ENCODE peak calls at places on chromosomes 4 and X, in nine cellular contexts. One of them, this sample, is unnamed.
A peak's percentile ranks its signal among the peaks of the same experiment; 100 is the strongest.

GRCh38 chrX:80335062-80335830 is 85.0 kb upstream of the TENT5D start:
- DNase-seq in AG09309: no peak
- DNase-seq in naive B cell: no peak
- DNase-seq in epithelial cell of esophagus: peak; percentile 43
- DNase-seq in ureter: peak; percentile 67
- DNase-seq in COR-L47: no peak
- DNase-seq in Karpas-422: no peak
- DNase-seq in NCI-H524: no peak
- DNase-seq in ELR: no peak
- DNase-seq in this sample: no peak

GRCh38 chrX:137401092-137401491 is 164.8 kb upstream of the ZIC3 start:
- DNase-seq in ELR: no peak
- DNase-seq in NCI-H524: no peak
- DNase-seq in ureter: no peak
- DNase-seq in naive B cell: no peak
- DNase-seq in COR-L47: no peak
- DNase-seq in AG09309: no peak
- DNase-seq in Karpas-422: no peak
- DNase-seq in epithelial cell of esophagus: no peak
- DNase-seq in this sample: no peak

GRCh38 chr4:183422962-183423653 is 21.3 kb upstream of the CDKN2AIP start:
- DNase-seq in NCI-H524: no peak
- DNase-seq in ureter: no peak
- DNase-seq in Karpas-422: no peak
- DNase-seq in epithelial cell of esophagus: peak; percentile 78
- DNase-seq in COR-L47: no peak
- DNase-seq in ELR: peak; percentile 82
- DNase-seq in AG09309: no peak
- DNase-seq in naive B cell: no peak
- DNase-seq in this sample: no peak

GRCh38 chr4:99202536-99202935 is 16.5 kb downstream of the ADH6 start:
- DNase-seq in COR-L47: no peak
- DNase-seq in Karpas-422: no peak
- DNase-seq in AG09309: no peak
- DNase-seq in ureter: peak; percentile 47
- DNase-seq in epithelial cell of esophagus: no peak
- DNase-seq in NCI-H524: no peak
- DNase-seq in ELR: no peak
- DNase-seq in naive B cell: no peak
- DNase-seq in this sample: no peak

GRCh38 chrX:44748014-44748413 is 95.8 kb upstream of the DUSP21 start:
- DNase-seq in naive B cell: no peak
- DNase-seq in ureter: no peak
- DNase-seq in COR-L47: no peak
- DNase-seq in AG09309: no peak
- DNase-seq in epithelial cell of esophagus: peak; percentile 50
- DNase-seq in NCI-H524: no peak
- DNase-seq in Karpas-422: no peak
- DNase-seq in ELR: peak; percentile 67
- DNase-seq in this sample: no peak

GRCh38 chr4:145484240-145484846 is 2.7 kb downstream of the SMAD1 start:
- DNase-seq in epithelial cell of esophagus: no peak
- DNase-seq in COR-L47: peak; percentile 6
- DNase-seq in ELR: no peak
- DNase-seq in ureter: no peak
- DNase-seq in AG09309: no peak
- DNase-seq in NCI-H524: no peak
- DNase-seq in naive B cell: no peak
- DNase-seq in Karpas-422: no peak
- DNase-seq in this sample: no peak

GRCh38 chr4:114997596-114997995 is 115.8 kb downstream of the NDST4 start:
- DNase-seq in ELR: peak; percentile 0
- DNase-seq in ureter: no peak
- DNase-seq in Karpas-422: no peak
- DNase-seq in epithelial cell of esophagus: no peak
- DNase-seq in AG09309: no peak
- DNase-seq in naive B cell: no peak
- DNase-seq in COR-L47: no peak
- DNase-seq in NCI-H524: no peak
- DNase-seq in this sample: no peak

GRCh38 chr4:105306158-105306781 is 159.6 kb downstream of the TET2 start:
- DNase-seq in AG09309: no peak
- DNase-seq in NCI-H524: no peak
- DNase-seq in epithelial cell of esophagus: peak; percentile 64
- DNase-seq in COR-L47: no peak
- DNase-seq in ELR: peak; percentile 5
- DNase-seq in ureter: no peak
- DNase-seq in naive B cell: no peak
- DNase-seq in Karpas-422: no peak
- DNase-seq in this sample: no peak

GRCh38 chrX:81201692-81202412 is at the start of the genes HMGN5 and SH3BGRL:
- DNase-seq in ELR: peak; percentile 87
- DNase-seq in AG09309: peak; percentile 59
- DNase-seq in Karpas-422: peak; percentile 92
- DNase-seq in ureter: peak; percentile 83
- DNase-seq in NCI-H524: peak; percentile 23
- DNase-seq in naive B cell: peak; percentile 68
- DNase-seq in COR-L47: peak; percentile 1
- DNase-seq in epithelial cell of esophagus: peak; percentile 79
- DNase-seq in this sample: no peak

GRCh38 chr4:1260418-1261106 is 11.6 kb upstream of the CTBP1 start:
- DNase-seq in ELR: no peak
- DNase-seq in naive B cell: no peak
- DNase-seq in AG09309: no peak
- DNase-seq in COR-L47: no peak
- DNase-seq in Karpas-422: no peak
- DNase-seq in NCI-H524: no peak
- DNase-seq in ureter: no peak
- DNase-seq in epithelial cell of esophagus: no peak
- DNase-seq in this sample: no peak

GRCh38 chr4:118344801-118345200 is 8.0 kb downstream of the PRSS12 start:
- DNase-seq in COR-L47: peak; percentile 36
- DNase-seq in naive B cell: no peak
- DNase-seq in epithelial cell of esophagus: no peak
- DNase-seq in Karpas-422: no peak
- DNase-seq in ureter: no peak
- DNase-seq in NCI-H524: no peak
- DNase-seq in AG09309: no peak
- DNase-seq in ELR: no peak
- DNase-seq in this sample: no peak

GRCh38 chrX:15853586-15854079 is 980 bp downstream of the AP1S2 start:
- DNase-seq in COR-L47: no peak
- DNase-seq in naive B cell: no peak
- DNase-seq in NCI-H524: no peak
- DNase-seq in Karpas-422: peak; percentile 54
- DNase-seq in ELR: peak; percentile 51
- DNase-seq in ureter: no peak
- DNase-seq in AG09309: no peak
- DNase-seq in epithelial cell of esophagus: no peak
- DNase-seq in this sample: no peak

GRCh38 chr4:167290684-167291083 is 56.4 kb upstream of the SPOCK3 start:
- DNase-seq in COR-L47: peak; percentile 38
- DNase-seq in epithelial cell of esophagus: peak; percentile 51
- DNase-seq in AG09309: no peak
- DNase-seq in ureter: no peak
- DNase-seq in ELR: peak; percentile 56
- DNase-seq in Karpas-422: no peak
- DNase-seq in NCI-H524: no peak
- DNase-seq in naive B cell: no peak
- DNase-seq in this sample: no peak

GRCh38 chr4:32106767-32107166 is 1386.6 kb downstream of the PCDH7 start:
- DNase-seq in NCI-H524: no peak
- DNase-seq in naive B cell: no peak
- DNase-seq in ureter: no peak
- DNase-seq in epithelial cell of esophagus: peak; percentile 85
- DNase-seq in ELR: peak; percentile 10
- DNase-seq in COR-L47: no peak
- DNase-seq in AG09309: no peak
- DNase-seq in Karpas-422: no peak
- DNase-seq in this sample: no peak

GRCh38 chrX:13090261-13091110 is 46.1 kb upstream of the FAM9C start:
- DNase-seq in ELR: no peak
- DNase-seq in COR-L47: no peak
- DNase-seq in Karpas-422: no peak
- DNase-seq in naive B cell: no peak
- DNase-seq in AG09309: no peak
- DNase-seq in epithelial cell of esophagus: no peak
- DNase-seq in NCI-H524: no peak
- DNase-seq in ureter: no peak
- DNase-seq in this sample: no peak

GRCh38 chrX:7347465-7347864 is 199.5 kb upstream of the PUDP start:
- DNase-seq in Karpas-422: peak; percentile 74
- DNase-seq in NCI-H524: no peak
- DNase-seq in ureter: no peak
- DNase-seq in ELR: no peak
- DNase-seq in COR-L47: no peak
- DNase-seq in naive B cell: no peak
- DNase-seq in epithelial cell of esophagus: no peak
- DNase-seq in AG09309: no peak
- DNase-seq in this sample: no peak

GRCh38 chr4:99100876-99101275 is 12.3 kb upstream of the ADH5 start:
- DNase-seq in NCI-H524: no peak
- DNase-seq in ureter: no peak
- DNase-seq in COR-L47: no peak
- DNase-seq in Karpas-422: no peak
- DNase-seq in naive B cell: no peak
- DNase-seq in epithelial cell of esophagus: no peak
- DNase-seq in ELR: no peak
- DNase-seq in AG09309: no peak
- DNase-seq in this sample: no peak

GRCh38 chr4:87375719-87376291 is 15.2 kb downstream of the HSD17B11 start:
- DNase-seq in ureter: no peak
- DNase-seq in Karpas-422: peak; percentile 80
- DNase-seq in AG09309: peak; percentile 77
- DNase-seq in naive B cell: peak; percentile 33
- DNase-seq in COR-L47: peak; percentile 32
- DNase-seq in ELR: peak; percentile 72
- DNase-seq in NCI-H524: no peak
- DNase-seq in epithelial cell of esophagus: peak; percentile 65
- DNase-seq in this sample: no peak

GRCh38 chr4:94766856-94767255 is 9.1 kb downstream of the BMPR1B start:
- DNase-seq in ELR: no peak
- DNase-seq in naive B cell: no peak
- DNase-seq in AG09309: peak; percentile 43
- DNase-seq in epithelial cell of esophagus: peak; percentile 92
- DNase-seq in Karpas-422: no peak
- DNase-seq in NCI-H524: no peak
- DNase-seq in ureter: no peak
- DNase-seq in COR-L47: no peak
- DNase-seq in this sample: no peak

GRCh38 chrX:15384304-15384703 is at the start of gene VEGFD:
- DNase-seq in Karpas-422: no peak
- DNase-seq in ureter: no peak
- DNase-seq in AG09309: no peak
- DNase-seq in epithelial cell of esophagus: no peak
- DNase-seq in naive B cell: no peak
- DNase-seq in NCI-H524: peak; percentile 53
- DNase-seq in ELR: no peak
- DNase-seq in COR-L47: no peak
- DNase-seq in this sample: no peak

GRCh38 chr4:180189639-180190038 is 2053.6 kb upstream of the TENM3 start:
- DNase-seq in AG09309: no peak
- DNase-seq in Karpas-422: no peak
- DNase-seq in COR-L47: no peak
- DNase-seq in epithelial cell of esophagus: no peak
- DNase-seq in ELR: peak; percentile 12
- DNase-seq in naive B cell: no peak
- DNase-seq in ureter: no peak
- DNase-seq in NCI-H524: peak; percentile 26
- DNase-seq in this sample: no peak

GRCh38 chrX:78708171-78708570 is 39.3 kb upstream of the LPAR4 start:
- DNase-seq in naive B cell: no peak
- DNase-seq in NCI-H524: no peak
- DNase-seq in COR-L47: no peak
- DNase-seq in ELR: peak; percentile 52
- DNase-seq in AG09309: peak; percentile 10
- DNase-seq in Karpas-422: no peak
- DNase-seq in epithelial cell of esophagus: peak; percentile 34
- DNase-seq in ureter: no peak
- DNase-seq in this sample: no peak

GRCh38 chr4:66568001-66568400 is 897.7 kb upstream of the EPHA5 start:
- DNase-seq in COR-L47: no peak
- DNase-seq in ELR: no peak
- DNase-seq in Karpas-422: no peak
- DNase-seq in NCI-H524: no peak
- DNase-seq in ureter: no peak
- DNase-seq in epithelial cell of esophagus: no peak
- DNase-seq in naive B cell: no peak
- DNase-seq in AG09309: no peak
- DNase-seq in this sample: no peak

GRCh38 chr4:164648151-164648848 is 105.6 kb upstream of the SMIM31 start:
- DNase-seq in Karpas-422: no peak
- DNase-seq in naive B cell: no peak
- DNase-seq in AG09309: peak; percentile 14
- DNase-seq in COR-L47: no peak
- DNase-seq in NCI-H524: no peak
- DNase-seq in epithelial cell of esophagus: peak; percentile 95
- DNase-seq in ureter: no peak
- DNase-seq in ELR: peak; percentile 18
- DNase-seq in this sample: no peak

GRCh38 chrX:53433651-53434639 is at the start of gene HSD17B10:
- DNase-seq in ureter: peak; percentile 88
- DNase-seq in ELR: peak; percentile 88
- DNase-seq in COR-L47: peak; percentile 84
- DNase-seq in epithelial cell of esophagus: peak; percentile 85
- DNase-seq in Karpas-422: peak; percentile 96
- DNase-seq in naive B cell: peak; percentile 85
- DNase-seq in NCI-H524: peak; percentile 80
- DNase-seq in AG09309: no peak
- DNase-seq in this sample: no peak

GRCh38 chr4:1474126-1475090 is 68.2 kb upstream of the NKX1-1 start:
- DNase-seq in ELR: no peak
- DNase-seq in NCI-H524: no peak
- DNase-seq in ureter: no peak
- DNase-seq in Karpas-422: no peak
- DNase-seq in naive B cell: no peak
- DNase-seq in AG09309: no peak
- DNase-seq in COR-L47: no peak
- DNase-seq in epithelial cell of esophagus: no peak
- DNase-seq in this sample: no peak

GRCh38 chrX:154348114-154348531 is 26.3 kb downstream of the FLNA start:
- DNase-seq in COR-L47: no peak
- DNase-seq in NCI-H524: no peak
- DNase-seq in ureter: no peak
- DNase-seq in naive B cell: no peak
- DNase-seq in epithelial cell of esophagus: peak; percentile 32
- DNase-seq in AG09309: no peak
- DNase-seq in Karpas-422: no peak
- DNase-seq in ELR: peak; percentile 32
- DNase-seq in this sample: no peak

GRCh38 chr4:177023951-177024350 is 231.2 kb upstream of the VEGFC start:
- DNase-seq in ELR: no peak
- DNase-seq in naive B cell: no peak
- DNase-seq in COR-L47: no peak
- DNase-seq in Karpas-422: no peak
- DNase-seq in NCI-H524: no peak
- DNase-seq in ureter: no peak
- DNase-seq in AG09309: no peak
- DNase-seq in epithelial cell of esophagus: peak; percentile 69
- DNase-seq in this sample: no peak

GRCh38 chrX:109327271-109327670 is 154.6 kb downstream of the GUCY2F start:
- DNase-seq in Karpas-422: no peak
- DNase-seq in ELR: peak; percentile 4
- DNase-seq in ureter: no peak
- DNase-seq in AG09309: no peak
- DNase-seq in epithelial cell of esophagus: no peak
- DNase-seq in NCI-H524: no peak
- DNase-seq in COR-L47: no peak
- DNase-seq in naive B cell: no peak
- DNase-seq in this sample: no peak

GRCh38 chr4:168604496-168605373 is 107.9 kb downstream of the PALLD start:
- DNase-seq in AG09309: peak; percentile 76
- DNase-seq in NCI-H524: no peak
- DNase-seq in ureter: no peak
- DNase-seq in COR-L47: no peak
- DNase-seq in naive B cell: no peak
- DNase-seq in epithelial cell of esophagus: peak; percentile 90
- DNase-seq in ELR: peak; percentile 87
- DNase-seq in Karpas-422: no peak
- DNase-seq in this sample: no peak

GRCh38 chr4:113604955-113605354 is 156.6 kb downstream of the CAMK2D start:
- DNase-seq in AG09309: no peak
- DNase-seq in ureter: no peak
- DNase-seq in epithelial cell of esophagus: peak; percentile 32
- DNase-seq in NCI-H524: no peak
- DNase-seq in ELR: peak; percentile 13
- DNase-seq in Karpas-422: no peak
- DNase-seq in COR-L47: no peak
- DNase-seq in naive B cell: no peak
- DNase-seq in this sample: no peak

This sample was measured in vagina.